ENCODE peak calls at places on chromosomes 3 and 15, in four cellular contexts. I is HCT116, D is spleen, M is SK-N-SH. H is an unnamed sample.

GRCh38 chr3:51384145-51384729 is 854 bp upstream of the MANF start:
- DNase-seq in I (no peak), D (peak), M (peak), H (no peak)

GRCh38 chr3:47398218-47398617 is 17.4 kb downstream of the PTPN23 start:
- DNase-seq in I (no peak), D (no peak), M (no peak), H (no peak)

GRCh38 chr15:40340038-40340739 is 550 bp downstream of the CCDC9B start:
- DNase-seq in I (no peak), D (no peak), M (peak), H (peak)

GRCh38 chr3:19911452-19911851 is 22.6 kb downstream of the EFHB start:
- DNase-seq in I (no peak), D (no peak), M (no peak), H (no peak)

GRCh38 chr3:89578253-89578529 is 470.8 kb downstream of the EPHA3 start:
- DNase-seq in I (no peak), D (no peak), M (no peak), H (no peak)

GRCh38 chr15:44286814-44287555 is 1.5 kb upstream of the GOLM2 start:
- DNase-seq in I (no peak), D (peak), M (no peak), H (no peak)

GRCh38 chr3:136194409-136195257 is 1.5 kb downstream of the MSL2 start:
- DNase-seq in I (no peak), D (peak), M (peak), H (peak)

GRCh38 chr3:122350814-122351418 is 25.9 kb downstream of the CSTA start:
- DNase-seq in I (no peak), D (no peak), M (no peak), H (no peak)

GRCh38 chr3:28989646-28990089 is 291.2 kb upstream of the RBMS3 start:
- DNase-seq in I (no peak), D (no peak), M (no peak), H (no peak)

GRCh38 chr15:72616491-72617210 is 37.8 kb upstream of the GOLGA6B start:
- DNase-seq in I (no peak), D (no peak), M (no peak), H (no peak)

GRCh38 chr15:70093481-70094309 is 4.0 kb downstream of the TLE3 start:
- DNase-seq in I (no peak), D (peak), M (no peak), H (peak)

GRCh38 chr3:42544492-42545283 is 37.1 kb downstream of the SEC22C start:
- DNase-seq in I (no peak), D (no peak), M (no peak), H (peak)

GRCh38 chr3:120506828-120507774 is 56.3 kb upstream of the FSTL1 start:
- DNase-seq in I (peak), D (no peak), M (peak), H (no peak)

GRCh38 chr15:38217181-38217580 is 35.5 kb upstream of the SPRED1 start:
- DNase-seq in I (no peak), D (no peak), M (no peak), H (no peak)

GRCh38 chr3:42159706-42160472 is 68.7 kb downstream of the TRAK1 start:
- DNase-seq in I (peak), D (peak), M (peak), H (peak)

GRCh38 chr3:49119036-49119435 is 1.6 kb downstream of the USP19 start:
- DNase-seq in I (no peak), D (no peak), M (no peak), H (no peak)

GRCh38 chr3:84042717-84043116 is 916.1 kb upstream of the CADM2 start:
- DNase-seq in I (no peak), D (no peak), M (no peak), H (no peak)

GRCh38 chr3:82030932-82031331 is 269.5 kb upstream of the GBE1 start:
- DNase-seq in I (no peak), D (no peak), M (no peak), H (no peak)

GRCh38 chr3:126153695-126154360 is 26.6 kb downstream of the ALDH1L1 start:
- DNase-seq in I (no peak), D (peak), M (no peak), H (no peak)

GRCh38 chr15:56042982-56043980 is 49.9 kb upstream of the NEDD4 start:
- DNase-seq in I (no peak), D (no peak), M (no peak), H (no peak)

GRCh38 chr3:152609891-152610290 is 225.0 kb upstream of the P2RY1 start:
- DNase-seq in I (no peak), D (no peak), M (no peak), H (no peak)

GRCh38 chr3:83882701-83883100 is 1076.1 kb upstream of the CADM2 start:
- DNase-seq in I (no peak), D (no peak), M (no peak), H (no peak)

GRCh38 chr15:39144613-39145012 is 436.3 kb upstream of the THBS1 start:
- DNase-seq in I (no peak), D (no peak), M (no peak), H (no peak)

GRCh38 chr3:100560426-100560825 is 49.0 kb upstream of the ADGRG7 start:
- DNase-seq in I (no peak), D (no peak), M (no peak), H (no peak)

GRCh38 chr15:39298563-39298962 is 282.3 kb upstream of the THBS1 start:
- DNase-seq in I (no peak), D (no peak), M (no peak), H (no peak)

GRCh38 chr3:192033246-192033645 is 572.3 kb downstream of the PYDC2 start:
- DNase-seq in I (no peak), D (no peak), M (no peak), H (no peak)

GRCh38 chr3:22684739-22685138 is 518.4 kb upstream of the UBE2E2 start:
- DNase-seq in I (no peak), D (no peak), M (no peak), H (no peak)

GRCh38 chr3:127041264-127041820 is 58.4 kb downstream of the PLXNA1 start:
- DNase-seq in I (no peak), D (peak), M (no peak), H (no peak)

GRCh38 chr15:39629376-39629775 is 48.5 kb downstream of the THBS1 start:
- DNase-seq in I (no peak), D (no peak), M (no peak), H (no peak)

GRCh38 chr15:60351066-60351465 is 46.7 kb downstream of the ANXA2 start:
- DNase-seq in I (no peak), D (no peak), M (no peak), H (no peak)

GRCh38 chr3:149305376-149305775 is 28.1 kb downstream of the TM4SF18 start:
- DNase-seq in I (no peak), D (no peak), M (no peak), H (no peak)

GRCh38 chr3:149296972-149297371 is 36.5 kb downstream of the TM4SF18 start:
- DNase-seq in I (no peak), D (no peak), M (no peak), H (no peak)

GRCh38 chr3:149299938-149300791 is 33.3 kb downstream of the TM4SF18 start:
- DNase-seq in I (peak), D (no peak), M (no peak), H (peak)
- TF ChIP-seq POLR2AphosphoS5 in I (peak), D (no peak), M (peak), H (peak)

GRCh38 chr3:13009132-13009945 is 63.9 kb downstream of the IQSEC1 start:
- DNase-seq in I (no peak), D (peak), M (no peak), H (peak)
- TF ChIP-seq CTCF in I (no peak), D (no peak), M (no peak), H (no peak)

GRCh38 chr3:108391917-108392585 is 95.7 kb downstream of the HHLA2 start:
- DNase-seq in I (no peak), D (no peak), M (no peak), H (no peak)
- TF ChIP-seq POLR2AphosphoS5 in I (no peak), D (no peak), M (no peak), H (no peak)

GRCh38 chr3:68009865-68010264 is 355.5 kb upstream of the SUCLG2 start:
- DNase-seq in I (no peak), D (no peak), M (no peak), H (no peak)

DNA sequence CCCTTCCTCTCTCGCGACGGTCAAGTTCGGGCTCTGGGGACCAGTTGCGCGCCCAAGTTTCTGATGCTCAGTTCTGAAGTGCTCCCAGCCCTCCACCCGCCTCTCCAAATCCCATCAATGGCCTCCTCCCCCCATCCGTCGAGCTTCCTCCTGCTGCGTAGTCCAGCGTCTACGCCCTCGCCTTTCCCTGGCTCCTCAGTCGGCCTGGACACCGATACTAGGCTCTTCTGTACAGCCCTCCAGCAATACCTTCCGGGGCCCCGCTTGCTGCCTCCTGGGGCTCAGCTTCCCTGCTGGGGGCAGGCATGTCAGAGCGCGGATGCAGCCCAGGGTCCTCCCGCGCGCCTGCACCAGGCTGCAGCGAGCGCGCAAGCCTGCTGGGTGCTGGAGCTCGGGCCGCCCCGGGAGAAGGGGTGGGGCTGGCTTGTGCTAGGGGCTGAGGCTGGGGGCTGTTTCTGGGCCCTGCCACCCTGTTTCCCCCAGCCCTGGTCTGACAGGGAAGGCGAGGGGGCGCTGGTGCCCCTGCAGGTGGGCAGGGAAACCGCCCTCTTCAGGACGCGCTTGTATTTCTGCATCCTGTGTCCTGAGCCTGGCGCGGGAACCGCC is 353.3 kb upstream of the SUCLG2 start:
- DNase-seq in I (no peak), D (no peak), M (peak), H (no peak)
- TF ChIP-seq CTCF in I (no peak), D (no peak), M (no peak), H (no peak)

DNA sequence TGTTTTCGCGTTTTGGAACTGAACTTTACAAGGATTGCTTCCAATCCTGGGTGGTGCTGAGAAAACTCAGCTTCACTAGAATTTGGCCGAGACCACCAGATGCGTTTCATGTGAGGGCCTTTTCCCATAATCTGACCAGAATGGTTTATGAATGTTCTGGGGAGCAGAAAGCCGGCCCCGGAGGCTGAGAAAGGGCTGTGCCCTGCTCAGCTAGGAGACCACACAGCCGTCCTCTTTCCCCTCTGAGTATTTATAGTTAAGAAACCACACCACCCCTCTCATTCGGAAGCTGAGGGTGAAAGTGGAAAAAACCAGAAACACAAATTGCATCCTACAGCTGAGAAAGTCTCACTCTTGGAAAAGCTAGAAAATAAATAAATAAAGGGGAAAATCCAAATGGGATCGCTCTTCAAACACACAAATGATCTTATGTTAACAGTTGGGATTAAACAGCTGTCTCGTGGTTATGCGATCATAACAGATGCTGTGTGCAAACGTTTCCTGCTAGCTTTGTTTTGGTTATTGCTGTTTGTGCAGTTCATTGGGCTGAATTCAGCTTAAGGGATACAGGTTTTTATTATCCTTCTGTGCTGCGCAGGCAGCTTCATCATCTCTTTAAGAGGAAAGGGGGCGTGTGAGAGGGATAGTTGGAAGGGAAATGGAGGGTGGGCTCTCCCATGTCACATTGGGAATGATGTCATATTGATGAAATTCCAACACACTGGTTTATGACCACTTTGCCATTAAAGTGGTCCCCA is 1026.2 kb upstream of the NR2F2 start:
- DNase-seq in I (no peak), D (no peak), M (no peak), H (no peak)
- TF ChIP-seq POLR2AphosphoS5 in I (no peak), D (no peak), M (no peak), H (no peak)

GRCh38 chr3:109696932-109697331 is 359.6 kb upstream of the DPPA4 start:
- DNase-seq in I (no peak), D (no peak), M (no peak), H (no peak)
- TF ChIP-seq CTCF in I (peak), D (no peak), M (no peak), H (no peak)

GRCh38 chr3:57973715-57974477 is 34.3 kb upstream of the FLNB start:
- DNase-seq in I (no peak), D (no peak), M (no peak), H (no peak)

GRCh38 chr3:57971975-57972374 is 36.2 kb upstream of the FLNB start:
- DNase-seq in I (no peak), D (no peak), M (no peak), H (peak)

GRCh38 chr3:57977755-57978715 is 30.2 kb upstream of the FLNB start:
- DNase-seq in I (peak), D (no peak), M (peak), H (no peak)

GRCh38 chr3:57972421-57973111 is 35.7 kb upstream of the FLNB start:
- DNase-seq in I (no peak), D (no peak), M (no peak), H (peak)

GRCh38 chr3:57974796-57975388 is 33.3 kb upstream of the FLNB start:
- DNase-seq in I (peak), D (no peak), M (peak), H (no peak)
- TF ChIP-seq POLR2AphosphoS5 in I (peak), D (no peak), M (peak), H (peak)

DNA sequence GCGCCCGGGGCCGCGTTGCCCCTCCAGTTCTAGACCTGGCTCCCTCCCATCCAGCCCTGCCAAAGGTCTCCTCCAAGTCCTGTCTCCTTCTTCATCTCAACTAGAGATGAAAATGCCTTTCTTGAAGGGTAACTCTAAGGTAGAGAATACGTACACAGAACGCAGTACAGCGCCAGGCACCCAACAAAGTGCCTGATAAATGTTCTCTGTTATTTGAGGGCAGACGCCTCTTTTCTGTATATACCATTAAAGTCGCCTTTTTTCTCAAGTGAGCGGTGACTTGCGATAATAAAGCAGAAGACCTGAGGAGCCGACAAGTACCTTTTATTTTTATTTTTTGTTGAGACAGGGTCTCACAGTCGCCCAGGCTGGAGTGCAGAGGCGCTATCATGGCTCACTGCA is 809 bp downstream of the CRTAP start:
- DNase-seq in I (no peak), D (no peak), M (no peak), H (no peak)
- TF ChIP-seq CTCF in I (no peak), D (no peak), M (no peak), H (no peak)

DNA sequence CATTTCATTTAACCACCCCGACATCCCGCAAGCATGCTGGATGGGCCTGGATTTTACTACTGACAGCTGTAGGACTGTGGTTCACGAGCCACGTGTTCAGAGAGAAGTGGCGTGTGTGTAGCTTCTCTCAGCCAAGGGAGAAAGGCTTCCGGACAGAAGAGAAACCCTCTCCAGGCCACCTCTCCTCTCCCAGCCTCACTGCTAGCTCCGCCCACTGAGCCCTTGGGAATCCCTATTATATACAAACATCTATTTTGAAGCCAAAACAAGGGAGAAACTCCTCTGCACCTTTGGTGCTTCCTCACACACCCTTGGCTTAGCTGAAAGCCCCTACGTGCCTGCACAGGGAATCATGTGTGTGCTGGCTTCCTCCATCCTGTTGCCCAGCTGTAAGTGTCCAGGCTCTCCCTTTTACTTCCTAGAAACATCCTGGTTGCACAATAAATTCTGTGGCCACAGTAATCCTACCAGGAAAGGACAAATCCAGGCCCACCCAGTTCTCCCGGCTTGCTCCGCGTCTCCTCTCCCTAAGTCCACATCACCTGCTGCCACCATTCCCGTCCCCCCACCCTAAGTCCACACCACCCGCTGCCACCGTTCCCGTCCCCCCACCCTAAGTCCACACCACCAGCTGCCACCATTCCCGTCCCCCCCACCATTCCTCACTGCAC is 30.5 kb downstream of the PCSK6 start:
- DNase-seq in I (no peak), D (peak), M (no peak), H (no peak)
- TF ChIP-seq POLR2AphosphoS5 in I (no peak), D (no peak), M (no peak), H (peak)